ENCODE peak calls at places on chromosomes 13 and 19, in ten cellular contexts. Y, D, C, L, K, A, X, R, O and Z are unnamed samples.

GRCh38 chr19:43316591-43317319 is 36.7 kb upstream of the CD177 start:
- DNase-seq in Y (peak), D (no peak), C (no peak), L (no peak), K (peak), A (no peak), X (no peak), R (peak), O (no peak), Z (no peak)

GRCh38 chr13:98099627-98100026 is 43.3 kb upstream of the FARP1 start:
- DNase-seq in Y (no peak), D (no peak), C (no peak), L (no peak), K (no peak), A (no peak), X (no peak), R (no peak), O (no peak), Z (no peak)

GRCh38 chr19:43997631-43998290 is 5.0 kb upstream of the ZNF230 start:
- DNase-seq in Y (peak), D (peak), C (no peak), L (peak), K (peak), A (no peak), X (no peak), R (peak), O (no peak), Z (no peak)

GRCh38 chr19:29672933-29673336 is 7.7 kb downstream of the PLEKHF1 start:
- DNase-seq in Y (no peak), D (no peak), C (peak), L (peak), K (no peak), A (no peak), X (no peak), R (no peak), O (no peak), Z (no peak)

GRCh38 chr19:41795031-41795461 is 1.3 kb upstream of the CEACAM3 start:
- DNase-seq in Y (peak), D (peak), C (no peak), L (no peak), K (peak), A (no peak), X (peak), R (peak), O (peak), Z (no peak)

GRCh38 chr19:28960586-28960985 is 252.4 kb downstream of the UQCRFS1 start:
- DNase-seq in Y (no peak), D (no peak), C (no peak), L (no peak), K (no peak), A (no peak), X (no peak), R (no peak), O (no peak), Z (no peak)

GRCh38 chr13:78589206-78589605 is 14.1 kb downstream of the POU4F1 start:
- DNase-seq in Y (peak), D (no peak), C (peak), L (peak), K (peak), A (peak), X (no peak), R (peak), O (no peak), Z (no peak)

GRCh38 chr19:10817291-10818038 is 18.5 kb downstream of the TMED1 start:
- DNase-seq in Y (peak), D (peak), C (peak), L (peak), K (peak), A (no peak), X (no peak), R (peak), O (peak), Z (no peak)

GRCh38 chr13:75326173-75327131 is 155.5 kb downstream of the TBC1D4 start:
- DNase-seq in Y (peak), D (peak), C (no peak), L (peak), K (no peak), A (no peak), X (no peak), R (peak), O (no peak), Z (no peak)

GRCh38 chr13:51624695-51625345 is 40.6 kb downstream of the WDFY2 start:
- DNase-seq in Y (no peak), D (no peak), C (no peak), L (no peak), K (no peak), A (no peak), X (no peak), R (no peak), O (no peak), Z (no peak)

GRCh38 chr19:39038098-39038497 is 5.7 kb upstream of the FBXO27 start:
- DNase-seq in Y (peak), D (peak), C (no peak), L (no peak), K (peak), A (peak), X (peak), R (peak), O (no peak), Z (no peak)

GRCh38 chr19:57664269-57665127 is 4.2 kb upstream of the ZSCAN4 start:
- DNase-seq in Y (peak), D (peak), C (peak), L (peak), K (peak), A (peak), X (peak), R (peak), O (no peak), Z (peak)

GRCh38 chr13:110137677-110138008 is 169.3 kb downstream of the COL4A1 start:
- DNase-seq in Y (peak), D (peak), C (peak), L (peak), K (no peak), A (no peak), X (peak), R (no peak), O (peak), Z (no peak)

GRCh38 chr13:101424381-101425155 is 8.3 kb upstream of the NALCN start:
- DNase-seq in Y (peak), D (no peak), C (no peak), L (no peak), K (peak), A (no peak), X (no peak), R (peak), O (no peak), Z (no peak)

GRCh38 chr13:23817833-23818232 is 71.4 kb downstream of the MIPEP start:
- DNase-seq in Y (no peak), D (no peak), C (no peak), L (no peak), K (no peak), A (no peak), X (no peak), R (no peak), O (no peak), Z (no peak)

GRCh38 chr13:51066091-51066831 is 44.8 kb downstream of the C13orf42 start:
- DNase-seq in Y (peak), D (peak), C (no peak), L (no peak), K (no peak), A (no peak), X (no peak), R (peak), O (no peak), Z (no peak)

GRCh38 chr13:38872693-38873092 is 117.9 kb downstream of the STOML3 start:
- DNase-seq in Y (peak), D (no peak), C (no peak), L (peak), K (peak), A (peak), X (no peak), R (peak), O (no peak), Z (no peak)

GRCh38 chr13:29525757-29526156 is 69.7 kb downstream of the SLC7A1 start:
- DNase-seq in Y (no peak), D (no peak), C (no peak), L (no peak), K (no peak), A (no peak), X (no peak), R (no peak), O (no peak), Z (no peak)

GRCh38 chr19:7883796-7884570 is 4.3 kb upstream of the LRRC8E start:
- DNase-seq in Y (peak), D (no peak), C (no peak), L (no peak), K (peak), A (no peak), X (no peak), R (peak), O (no peak), Z (no peak)

GRCh38 chr19:38917921-38918491 is 6.0 kb upstream of the CCER2 start:
- DNase-seq in Y (peak), D (no peak), C (peak), L (no peak), K (peak), A (no peak), X (no peak), R (no peak), O (no peak), Z (no peak)

GRCh38 chr13:34208326-34208725 is 390.4 kb downstream of the RFC3 start:
- DNase-seq in Y (peak), D (no peak), C (no peak), L (no peak), K (peak), A (no peak), X (no peak), R (peak), O (no peak), Z (no peak)

GRCh38 chr13:84126671-84127171 is 244.4 kb upstream of the SLITRK1 start:
- DNase-seq in Y (no peak), D (peak), C (no peak), L (no peak), K (no peak), A (no peak), X (no peak), R (no peak), O (no peak), Z (no peak)

GRCh38 chr13:35500071-35500595 is 23.6 kb upstream of the MAB21L1 start:
- DNase-seq in Y (no peak), D (no peak), C (no peak), L (no peak), K (no peak), A (no peak), X (no peak), R (no peak), O (no peak), Z (no peak)

GRCh38 chr13:48429886-48430285 is 17.0 kb upstream of the LPAR6 start:
- DNase-seq in Y (no peak), D (no peak), C (no peak), L (no peak), K (no peak), A (no peak), X (no peak), R (no peak), O (no peak), Z (no peak)

GRCh38 chr19:39363909-39364457 is 21.8 kb downstream of the SAMD4B start:
- DNase-seq in Y (peak), D (no peak), C (no peak), L (peak), K (peak), A (no peak), X (no peak), R (peak), O (peak), Z (no peak)

GRCh38 chr13:64959276-64959675 is 2270.9 kb downstream of the PCDH9 start:
- DNase-seq in Y (no peak), D (no peak), C (no peak), L (no peak), K (no peak), A (no peak), X (no peak), R (no peak), O (no peak), Z (no peak)

GRCh38 chr19:8204961-8205360 is 4.2 kb upstream of the CERS4 start:
- DNase-seq in Y (no peak), D (no peak), C (no peak), L (no peak), K (no peak), A (peak), X (peak), R (no peak), O (no peak), Z (no peak)

GRCh38 chr13:38821753-38822551 is 135.1 kb downstream of the FREM2 start:
- DNase-seq in Y (no peak), D (no peak), C (no peak), L (no peak), K (no peak), A (no peak), X (no peak), R (no peak), O (no peak), Z (no peak)

GRCh38 chr13:95326695-95327094 is 25.4 kb upstream of the ABCC4 start:
- DNase-seq in Y (no peak), D (no peak), C (no peak), L (no peak), K (no peak), A (no peak), X (no peak), R (no peak), O (no peak), Z (no peak)

GRCh38 chr13:46627462-46627861 is 74.5 kb downstream of the LRCH1 start:
- DNase-seq in Y (no peak), D (no peak), C (no peak), L (no peak), K (no peak), A (no peak), X (no peak), R (no peak), O (no peak), Z (no peak)

GRCh38 chr19:42282036-42282762 is 13.1 kb downstream of the CIC start:
- DNase-seq in Y (no peak), D (no peak), C (no peak), L (peak), K (peak), A (peak), X (no peak), R (peak), O (no peak), Z (no peak)

DNA sequence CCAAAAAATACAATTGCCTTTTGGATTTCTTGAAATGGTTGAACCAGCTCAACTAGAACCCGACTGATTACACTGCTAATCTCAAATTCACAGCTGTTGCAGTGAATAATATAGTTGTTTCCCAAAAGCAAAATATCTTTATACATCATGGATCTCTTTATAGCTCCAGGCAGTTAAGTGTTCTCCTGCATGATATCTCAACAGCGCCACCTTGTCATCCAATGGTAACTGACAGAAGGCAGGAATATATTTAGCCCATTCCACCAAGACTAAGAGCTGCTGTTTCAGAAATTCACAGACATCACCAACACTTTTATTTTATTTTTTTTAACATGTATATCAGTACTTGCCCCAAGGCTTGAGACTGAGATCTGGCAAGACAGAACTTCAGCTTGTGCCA is 1141.0 kb upstream of the PRR20A start:
- DNase-seq in Y (no peak), D (no peak), C (no peak), L (no peak), K (no peak), A (no peak), X (no peak), R (no peak), O (no peak), Z (no peak)
- TF ChIP-seq CTCF in Y (no peak), D (no peak), C (no peak), L (no peak), K (no peak), A (no peak), X (no peak), R (no peak), O (no peak), Z (no peak)

GRCh38 chr19:18521692-18522123 is at the start of gene ELL:
- DNase-seq in Y (no peak), D (no peak), C (no peak), L (no peak), K (no peak), A (no peak), X (no peak), R (no peak), O (no peak), Z (no peak)
- TF ChIP-seq CTCF in Y (no peak), D (no peak), C (no peak), L (no peak), K (no peak), A (no peak), X (no peak), R (no peak), O (no peak), Z (no peak)

GRCh38 chr19:16778796-16779411 is 50.3 kb upstream of the SIN3B start:
- DNase-seq in Y (peak), D (peak), C (peak), L (no peak), K (peak), A (no peak), X (no peak), R (peak), O (peak), Z (no peak)
- TF ChIP-seq CTCF in Y (peak), D (peak), C (no peak), L (peak), K (peak), A (no peak), X (peak), R (peak), O (peak), Z (no peak)

DNA sequence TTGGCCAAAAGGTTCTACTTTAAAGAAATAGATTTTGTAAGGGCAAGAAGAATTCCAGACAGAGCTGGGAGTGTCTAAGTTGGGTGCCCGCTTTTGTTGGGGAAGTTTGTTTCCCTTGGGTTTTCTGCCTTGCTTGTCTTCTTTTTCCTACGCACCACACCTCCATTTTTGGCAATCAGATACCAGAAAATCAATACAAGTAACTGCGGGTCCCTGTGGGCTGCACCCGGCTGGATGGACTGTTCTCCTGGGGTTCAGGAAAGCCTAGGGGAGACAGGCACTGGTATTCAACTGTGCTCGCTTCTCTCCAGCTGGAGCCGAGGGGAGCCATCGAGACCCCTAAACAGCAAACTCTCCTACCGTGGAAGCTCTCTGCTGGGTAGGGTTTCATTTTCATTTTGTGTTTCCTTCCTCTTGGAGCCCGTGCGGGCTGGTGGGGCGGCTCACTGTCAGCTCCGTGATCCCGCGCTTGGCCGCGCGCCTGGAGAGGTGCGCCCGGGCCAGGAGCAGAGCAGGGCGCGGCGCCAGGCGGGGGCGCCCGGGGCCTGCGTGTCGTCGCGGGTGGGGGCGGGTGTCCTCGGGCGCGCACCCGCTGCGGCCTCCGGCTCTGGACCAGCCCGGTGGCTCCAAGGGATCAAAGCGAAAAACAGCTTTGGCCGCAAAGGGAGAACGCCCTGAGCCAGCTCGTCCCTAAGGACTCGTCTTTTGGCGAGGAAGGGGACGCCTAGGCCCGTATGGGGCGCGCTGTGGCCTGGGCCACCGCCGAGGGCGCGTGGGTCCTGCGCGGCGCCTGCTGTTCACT is 347.2 kb downstream of the ZNF536 start:
- DNase-seq in Y (peak), D (no peak), C (peak), L (peak), K (peak), A (peak), X (peak), R (no peak), O (no peak), Z (peak)
- TF ChIP-seq CTCF in Y (no peak), D (no peak), C (no peak), L (no peak), K (no peak), A (no peak), X (no peak), R (no peak), O (no peak), Z (no peak)

DNA sequence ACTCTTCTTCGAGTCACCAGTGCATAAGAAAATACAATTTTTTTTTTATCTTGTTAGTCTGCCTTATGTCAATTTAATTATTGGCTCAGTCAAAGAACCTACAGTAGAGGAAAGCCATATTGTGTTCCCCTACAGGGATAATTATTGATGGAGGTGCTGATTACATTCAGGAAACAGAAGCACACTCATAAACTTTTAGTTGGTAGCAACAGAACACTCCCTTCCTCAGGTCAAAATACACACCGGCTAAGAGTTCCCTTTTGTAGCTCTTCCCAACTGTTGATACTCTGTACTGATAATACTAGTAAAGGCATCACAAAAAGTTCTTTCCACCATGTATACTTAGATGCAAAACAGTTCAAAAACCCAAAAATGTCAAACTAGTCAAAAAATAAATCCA is 18.4 kb downstream of the FOXO1 start:
- DNase-seq in Y (no peak), D (no peak), C (no peak), L (no peak), K (no peak), A (no peak), X (no peak), R (no peak), O (no peak), Z (no peak)
- TF ChIP-seq CTCF in Y (no peak), D (no peak), C (no peak), L (no peak), K (no peak), A (no peak), X (no peak), R (no peak), O (no peak), Z (no peak)

GRCh38 chr13:32647926-32648325 is 61.7 kb downstream of the PDS5B start:
- DNase-seq in Y (no peak), D (no peak), C (no peak), L (no peak), K (no peak), A (no peak), X (no peak), R (no peak), O (no peak), Z (no peak)
- TF ChIP-seq CTCF in Y (no peak), D (no peak), C (no peak), L (no peak), K (no peak), A (no peak), X (no peak), R (no peak), O (no peak), Z (no peak)

GRCh38 chr19:1728816-1729567 is 24.3 kb upstream of the ONECUT3 start:
- DNase-seq in Y (no peak), D (no peak), C (no peak), L (no peak), K (no peak), A (peak), X (no peak), R (no peak), O (no peak), Z (no peak)
- TF ChIP-seq CTCF in Y (no peak), D (no peak), C (no peak), L (no peak), K (no peak), A (no peak), X (no peak), R (no peak), O (no peak), Z (no peak)

GRCh38 chr13:42041017-42041683 is 7.3 kb upstream of the DGKH start:
- DNase-seq in Y (peak), D (peak), C (peak), L (peak), K (peak), A (peak), X (peak), R (peak), O (peak), Z (peak)

GRCh38 chr13:42043676-42044075 is 4.8 kb upstream of the DGKH start:
- DNase-seq in Y (no peak), D (no peak), C (no peak), L (no peak), K (no peak), A (no peak), X (no peak), R (no peak), O (no peak), Z (no peak)

GRCh38 chr13:42040730-42041016 is 7.8 kb upstream of the DGKH start:
- DNase-seq in Y (no peak), D (no peak), C (no peak), L (no peak), K (no peak), A (no peak), X (no peak), R (no peak), O (no peak), Z (no peak)

GRCh38 chr13:42039946-42040729 is 8.3 kb upstream of the DGKH start:
- DNase-seq in Y (peak), D (peak), C (peak), L (peak), K (peak), A (peak), X (peak), R (peak), O (peak), Z (peak)

GRCh38 chr13:42041684-42042035 is 6.8 kb upstream of the DGKH start:
- DNase-seq in Y (peak), D (peak), C (peak), L (peak), K (peak), A (peak), X (peak), R (peak), O (peak), Z (no peak)
- TF ChIP-seq CTCF in Y (peak), D (peak), C (peak), L (peak), K (peak), A (peak), X (peak), R (peak), O (peak), Z (no peak)

DNA sequence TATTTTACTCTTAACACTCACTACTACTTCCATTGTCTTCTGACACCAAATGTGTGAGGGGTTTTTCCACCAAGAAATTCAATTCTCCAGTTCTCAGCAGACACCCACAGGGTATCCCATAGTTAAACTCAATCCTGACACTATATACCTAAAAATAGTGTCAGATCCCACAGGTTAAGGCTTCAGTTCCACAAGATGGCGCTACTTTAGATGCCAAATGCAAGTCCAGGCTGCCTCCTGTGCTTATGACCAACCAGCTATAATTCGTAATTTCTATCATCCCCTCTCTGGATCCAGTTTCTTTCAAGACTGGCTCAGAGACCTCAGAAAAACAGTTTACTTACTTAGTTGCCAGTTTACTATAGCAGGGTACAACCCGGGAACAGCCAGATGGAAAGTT is 1146.2 kb upstream of the SPRY2 start:
- DNase-seq in Y (peak), D (peak), C (no peak), L (no peak), K (no peak), A (no peak), X (no peak), R (no peak), O (no peak), Z (no peak)
- TF ChIP-seq CTCF in Y (no peak), D (peak), C (no peak), L (no peak), K (no peak), A (no peak), X (no peak), R (no peak), O (no peak), Z (no peak)